ENCODE peak calls at places on chromosomes 1 and 21, in ten cellular contexts. G, W, F, O, H, E, Z, R, I and J are unnamed samples.

GRCh38 chr1:171422489-171422888 is 62.8 kb upstream of the PRRC2C start:
- DNase-seq in H (no peak), I (no peak), R (no peak), G (no peak), Z (no peak), E (no peak), W (no peak), O (no peak), F (peak), J (no peak)

GRCh38 chr21:36237441-36237840 is 80.8 kb downstream of the DOP1B start:
- DNase-seq in E (no peak), I (no peak), G (no peak), R (no peak), H (no peak), O (no peak), W (no peak), Z (no peak), F (no peak), J (no peak)

GRCh38 chr1:227899820-227900449 is 47.8 kb downstream of the WNT9A start:
- DNase-seq in R (no peak), E (no peak), H (no peak), I (peak), G (no peak), F (no peak), W (no peak), Z (no peak), O (no peak), J (no peak)

GRCh38 chr1:96804649-96805048 is 83.1 kb downstream of the PTBP2 start:
- DNase-seq in W (no peak), I (no peak), G (no peak), H (no peak), R (no peak), F (no peak), O (no peak), Z (no peak), E (no peak), J (no peak)

GRCh38 chr1:10400013-10400412 is 1.1 kb downstream of the PGD start:
- DNase-seq in W (no peak), H (no peak), F (no peak), Z (no peak), R (no peak), G (no peak), E (no peak), I (no peak), O (no peak), J (no peak)

GRCh38 chr1:191851799-191852595 is 306.3 kb upstream of the RGS18 start:
- DNase-seq in G (no peak), F (peak), R (no peak), E (no peak), O (no peak), I (no peak), W (no peak), H (no peak), Z (no peak), J (no peak)

GRCh38 chr1:210377934-210378333 is 49.2 kb downstream of the HHAT start:
- DNase-seq in Z (no peak), R (no peak), G (no peak), O (no peak), E (no peak), I (no peak), F (peak), W (no peak), H (peak), J (no peak)

GRCh38 chr1:170929835-170930554 is 5.3 kb upstream of the MROH9 start:
- DNase-seq in R (peak), Z (peak), I (no peak), W (peak), H (peak), G (peak), F (peak), O (peak), E (peak), J (no peak)

GRCh38 chr1:27356628-27357280 is 10.0 kb downstream of the MAP3K6 start:
- DNase-seq in E (no peak), Z (peak), F (no peak), I (peak), W (no peak), H (no peak), G (no peak), O (no peak), R (no peak), J (peak)

GRCh38 chr1:28682840-28683239 is 14.3 kb downstream of the GMEB1 start:
- DNase-seq in G (no peak), I (no peak), O (no peak), H (no peak), Z (no peak), W (no peak), R (no peak), F (no peak), E (no peak), J (no peak)

GRCh38 chr1:43786201-43786958 is 79.0 kb downstream of the ST3GAL3 start:
- DNase-seq in I (no peak), R (no peak), O (no peak), F (no peak), G (no peak), E (no peak), Z (no peak), W (no peak), H (peak), J (no peak)

GRCh38 chr1:149937779-149938178 is 1.1 kb upstream of the MTMR11 start:
- DNase-seq in W (no peak), E (no peak), O (no peak), R (no peak), Z (no peak), I (peak), F (peak), G (no peak), H (no peak), J (no peak)

GRCh38 chr1:81600363-81600762 is 200.4 kb upstream of the ADGRL2 start:
- DNase-seq in W (no peak), I (no peak), E (no peak), F (no peak), O (no peak), R (no peak), H (no peak), Z (no peak), G (no peak), J (no peak)

GRCh38 chr1:110227774-110228173 is 17.7 kb downstream of the KCNC4 start:
- DNase-seq in E (no peak), Z (no peak), W (no peak), I (no peak), F (no peak), G (no peak), R (no peak), O (no peak), H (no peak), J (no peak)

GRCh38 chr1:233647083-233647482 is 33.2 kb downstream of the KCNK1 start:
- DNase-seq in E (no peak), G (no peak), O (no peak), Z (no peak), W (no peak), I (no peak), H (peak), R (no peak), F (peak), J (no peak)

GRCh38 chr1:38474738-38475623 is 384.6 kb downstream of the RRAGC start:
- DNase-seq in E (no peak), W (no peak), I (peak), H (no peak), O (no peak), G (no peak), F (no peak), R (no peak), Z (no peak), J (peak)

GRCh38 chr1:156295391-156295947 is at the start of gene GLMP:
- DNase-seq in H (peak), O (peak), R (peak), F (peak), E (peak), W (peak), Z (peak), G (peak), I (peak), J (peak)

GRCh38 chr21:33115586-33116541 is 45.9 kb downstream of the OLIG1 start:
- DNase-seq in W (no peak), F (no peak), Z (no peak), I (no peak), G (peak), R (peak), O (no peak), H (no peak), E (no peak), J (no peak)

GRCh38 chr1:221458430-221459156 is 283.3 kb downstream of the DUSP10 start:
- DNase-seq in H (peak), G (peak), O (no peak), W (no peak), Z (no peak), F (peak), R (no peak), I (no peak), E (no peak), J (no peak)

GRCh38 chr1:16972210-16972916 is 8.1 kb downstream of the MFAP2 start:
- DNase-seq in E (no peak), H (no peak), F (no peak), G (no peak), W (no peak), Z (no peak), R (no peak), I (no peak), O (no peak), J (no peak)

GRCh38 chr1:85611856-85612255 is 31.3 kb downstream of the CCN1 start:
- DNase-seq in E (no peak), W (no peak), F (peak), H (peak), R (no peak), Z (no peak), G (peak), O (peak), I (no peak), J (no peak)

GRCh38 chr1:28329395-28330153 is 734 bp downstream of the MED18 start:
- DNase-seq in E (no peak), I (no peak), W (peak), F (peak), R (no peak), H (no peak), Z (no peak), O (peak), G (no peak), J (no peak)

GRCh38 chr1:173050865-173051264 is at the start of gene TNFSF18:
- DNase-seq in R (no peak), Z (no peak), O (no peak), W (no peak), H (no peak), G (no peak), E (no peak), I (no peak), F (peak), J (no peak)

GRCh38 chr1:90851711-90852050 is 134.6 kb upstream of the BARHL2 start:
- DNase-seq in G (no peak), F (no peak), O (no peak), R (no peak), W (no peak), Z (no peak), E (no peak), I (no peak), H (no peak), J (no peak)

GRCh38 chr1:37914719-37915483 is 32.0 kb downstream of the INPP5B start:
- DNase-seq in I (no peak), O (no peak), F (no peak), W (no peak), E (no peak), H (no peak), Z (no peak), R (no peak), G (no peak), J (no peak)